ENCODE peak calls at places on chromosomes 1 and 21, in six cellular contexts. One of them, this sample, is unnamed.

GRCh38 chr1:21594935-21595897 is 73.9 kb downstream of the RAP1GAP start:
- DNase-seq in IMR-90: peak
- DNase-seq in mesenchymal stem cell: peak
- DNase-seq in neuronal stem cell: peak
- DNase-seq in H1: no peak
- DNase-seq in H9: peak
- DNase-seq in this sample: peak

GRCh38 chr1:88684482-88685238 is 587 bp downstream of the PKN2 start:
- DNase-seq in IMR-90: peak
- DNase-seq in H9: peak
- DNase-seq in neuronal stem cell: peak
- DNase-seq in H1: peak
- DNase-seq in mesenchymal stem cell: peak
- DNase-seq in this sample: peak

GRCh38 chr1:113459279-113459678 is 69.0 kb downstream of the MAGI3 start:
- DNase-seq in H9: no peak
- DNase-seq in mesenchymal stem cell: no peak
- DNase-seq in neuronal stem cell: no peak
- DNase-seq in IMR-90: no peak
- DNase-seq in H1: no peak
- DNase-seq in this sample: no peak

GRCh38 chr1:25033828-25034451 is 103.9 kb upstream of the RUNX3 start:
- DNase-seq in H9: no peak
- DNase-seq in IMR-90: no peak
- DNase-seq in mesenchymal stem cell: no peak
- DNase-seq in H1: no peak
- DNase-seq in neuronal stem cell: no peak
- DNase-seq in this sample: peak

GRCh38 chr1:228464487-228464983 is 22.6 kb upstream of the RNF187 start:
- DNase-seq in neuronal stem cell: peak
- DNase-seq in IMR-90: peak
- DNase-seq in H1: no peak
- DNase-seq in H9: peak
- DNase-seq in mesenchymal stem cell: peak
- DNase-seq in this sample: no peak

GRCh38 chr21:21997390-21998333 is 999.5 kb downstream of the NCAM2 start:
- DNase-seq in mesenchymal stem cell: no peak
- DNase-seq in IMR-90: no peak
- DNase-seq in H9: no peak
- DNase-seq in H1: no peak
- DNase-seq in neuronal stem cell: no peak
- DNase-seq in this sample: peak

GRCh38 chr1:109825774-109826173 is 62.1 kb upstream of the EPS8L3 start:
- DNase-seq in IMR-90: no peak
- DNase-seq in H9: no peak
- DNase-seq in neuronal stem cell: no peak
- DNase-seq in H1: no peak
- DNase-seq in mesenchymal stem cell: no peak
- DNase-seq in this sample: no peak

GRCh38 chr1:217717959-217718358 is 86.8 kb downstream of the SPATA17 start:
- DNase-seq in H1: no peak
- DNase-seq in neuronal stem cell: no peak
- DNase-seq in IMR-90: no peak
- DNase-seq in H9: no peak
- DNase-seq in mesenchymal stem cell: no peak
- DNase-seq in this sample: peak

GRCh38 chr1:18556364-18556763 is 74.3 kb upstream of the PAX7 start:
- DNase-seq in neuronal stem cell: no peak
- DNase-seq in H1: no peak
- DNase-seq in mesenchymal stem cell: no peak
- DNase-seq in IMR-90: peak
- DNase-seq in H9: no peak
- DNase-seq in this sample: peak

GRCh38 chr1:89987170-89987819 is 7.6 kb upstream of the ZNF326 start:
- DNase-seq in mesenchymal stem cell: peak
- DNase-seq in H9: peak
- DNase-seq in IMR-90: peak
- DNase-seq in neuronal stem cell: peak
- DNase-seq in H1: no peak
- DNase-seq in this sample: peak

GRCh38 chr1:85330206-85330605 is 53.8 kb upstream of the BCL10 start:
- DNase-seq in IMR-90: peak
- DNase-seq in H1: no peak
- DNase-seq in mesenchymal stem cell: peak
- DNase-seq in neuronal stem cell: no peak
- DNase-seq in H9: no peak
- DNase-seq in this sample: peak

GRCh38 chr1:111719561-111720239 is 19.5 kb downstream of the INKA2 start:
- DNase-seq in H1: no peak
- DNase-seq in IMR-90: no peak
- DNase-seq in neuronal stem cell: no peak
- DNase-seq in H9: no peak
- DNase-seq in mesenchymal stem cell: no peak
- DNase-seq in this sample: no peak

GRCh38 chr1:207298666-207299065 is 22.8 kb upstream of the CD55 start:
- DNase-seq in H1: no peak
- DNase-seq in IMR-90: peak
- DNase-seq in neuronal stem cell: no peak
- DNase-seq in H9: no peak
- DNase-seq in mesenchymal stem cell: no peak
- DNase-seq in this sample: no peak

GRCh38 chr1:56644064-56644940 is 812 bp upstream of the PRKAA2 start:
- DNase-seq in H9: no peak
- DNase-seq in mesenchymal stem cell: peak
- DNase-seq in neuronal stem cell: no peak
- DNase-seq in H1: no peak
- DNase-seq in IMR-90: peak
- DNase-seq in this sample: peak

GRCh38 chr1:109759513-109760334 is 4.0 kb downstream of the EPS8L3 start:
- DNase-seq in neuronal stem cell: no peak
- DNase-seq in mesenchymal stem cell: no peak
- DNase-seq in H1: no peak
- DNase-seq in IMR-90: no peak
- DNase-seq in H9: no peak
- DNase-seq in this sample: no peak

GRCh38 chr1:201709564-201710295 is 119.2 kb upstream of the IPO9 start:
- DNase-seq in H9: peak
- DNase-seq in neuronal stem cell: no peak
- DNase-seq in IMR-90: peak
- DNase-seq in H1: peak
- DNase-seq in mesenchymal stem cell: peak
- DNase-seq in this sample: peak

GRCh38 chr1:31376374-31377134 is 3.7 kb upstream of the FABP3 start:
- DNase-seq in H1: no peak
- DNase-seq in mesenchymal stem cell: peak
- DNase-seq in neuronal stem cell: peak
- DNase-seq in IMR-90: peak
- DNase-seq in H9: peak
- DNase-seq in this sample: peak

GRCh38 chr1:45677751-45678245 is 8.5 kb downstream of the GPBP1L1 start:
- DNase-seq in H1: no peak
- DNase-seq in mesenchymal stem cell: no peak
- DNase-seq in IMR-90: no peak
- DNase-seq in neuronal stem cell: no peak
- DNase-seq in H9: no peak
- DNase-seq in this sample: no peak

GRCh38 chr1:185369786-185370185 is 52.7 kb upstream of the IVNS1ABP start:
- DNase-seq in neuronal stem cell: no peak
- DNase-seq in IMR-90: no peak
- DNase-seq in mesenchymal stem cell: no peak
- DNase-seq in H9: no peak
- DNase-seq in H1: no peak
- DNase-seq in this sample: no peak

GRCh38 chr1:178278135-178278534 is 184.2 kb downstream of the RASAL2 start:
- DNase-seq in H9: no peak
- DNase-seq in neuronal stem cell: no peak
- DNase-seq in IMR-90: no peak
- DNase-seq in H1: no peak
- DNase-seq in mesenchymal stem cell: peak
- DNase-seq in this sample: peak

GRCh38 chr1:109643385-109644230 is 12.3 kb upstream of the GSTM4 start:
- DNase-seq in mesenchymal stem cell: peak
- DNase-seq in neuronal stem cell: peak
- DNase-seq in H9: peak
- DNase-seq in H1: peak
- DNase-seq in IMR-90: peak
- DNase-seq in this sample: peak

GRCh38 chr1:42035205-42035829 is 116.6 kb upstream of the HIVEP3 start:
- DNase-seq in IMR-90: peak
- DNase-seq in neuronal stem cell: peak
- DNase-seq in mesenchymal stem cell: peak
- DNase-seq in H9: peak
- DNase-seq in H1: peak
- DNase-seq in this sample: peak

GRCh38 chr1:233912447-233912846 is 8.0 kb downstream of the SLC35F3 start:
- DNase-seq in neuronal stem cell: no peak
- DNase-seq in IMR-90: no peak
- DNase-seq in mesenchymal stem cell: no peak
- DNase-seq in H9: no peak
- DNase-seq in H1: no peak
- DNase-seq in this sample: no peak
- H3K14ac ChIP-seq in neuronal stem cell: no peak
- H3K14ac ChIP-seq in IMR-90: no peak
- H3K14ac ChIP-seq in mesenchymal stem cell: no peak
- H3K14ac ChIP-seq in H9: no peak
- H3K14ac ChIP-seq in H1: no peak
- H3K14ac ChIP-seq in this sample: no peak

GRCh38 chr1:154329551-154330131 is 4.3 kb downstream of the ATP8B2 start:
- DNase-seq in mesenchymal stem cell: no peak
- DNase-seq in H1: no peak
- DNase-seq in IMR-90: no peak
- DNase-seq in neuronal stem cell: no peak
- DNase-seq in H9: no peak
- DNase-seq in this sample: no peak
- H3K4me2 ChIP-seq in mesenchymal stem cell: peak
- H3K4me2 ChIP-seq in H1: peak
- H3K4me2 ChIP-seq in IMR-90: no peak
- H3K4me2 ChIP-seq in neuronal stem cell: no peak
- H3K4me2 ChIP-seq in H9: no peak
- H3K4me2 ChIP-seq in this sample: no peak

DNA sequence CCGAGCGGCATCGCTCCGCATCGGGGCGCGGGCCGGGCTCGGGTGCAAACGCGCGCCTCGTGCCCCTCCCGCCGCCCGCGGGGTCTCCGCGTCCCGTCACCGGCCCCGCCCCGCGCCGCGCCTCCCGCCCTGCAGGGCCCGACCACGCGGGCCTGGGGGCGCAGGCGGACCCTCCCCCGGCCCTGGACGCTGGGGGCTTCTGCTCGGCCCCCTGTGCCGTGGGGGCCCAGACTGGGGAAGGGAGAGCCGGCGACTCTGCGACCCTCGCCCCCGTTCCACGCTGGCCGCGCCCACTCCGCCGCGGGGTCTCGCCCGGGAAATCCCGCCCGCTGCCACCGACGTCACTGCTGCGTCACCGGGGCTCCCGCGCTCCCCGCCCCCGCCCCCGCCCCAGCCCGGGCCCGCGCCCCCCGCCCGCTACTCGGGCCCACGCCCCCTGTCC is at the start of gene GNG4:
- DNase-seq in H9: peak
- DNase-seq in neuronal stem cell: peak
- DNase-seq in mesenchymal stem cell: no peak
- DNase-seq in IMR-90: no peak
- DNase-seq in H1: no peak
- DNase-seq in this sample: peak
- H3K4ac ChIP-seq in H9: no peak
- H3K4ac ChIP-seq in neuronal stem cell: no peak
- H3K4ac ChIP-seq in mesenchymal stem cell: no peak
- H3K4ac ChIP-seq in IMR-90: no peak
- H3K4ac ChIP-seq in H1: no peak
- H3K4ac ChIP-seq in this sample: no peak

GRCh38 chr1:52559875-52560274 is 7.0 kb upstream of the TUT4 start:
- DNase-seq in H9: no peak
- DNase-seq in IMR-90: no peak
- DNase-seq in neuronal stem cell: no peak
- DNase-seq in H1: no peak
- DNase-seq in mesenchymal stem cell: no peak
- DNase-seq in this sample: no peak

GRCh38 chr1:52556641-52557360 is 3.9 kb upstream of the TUT4 start:
- DNase-seq in neuronal stem cell: no peak
- DNase-seq in H1: no peak
- DNase-seq in H9: no peak
- DNase-seq in IMR-90: no peak
- DNase-seq in mesenchymal stem cell: no peak
- DNase-seq in this sample: peak

GRCh38 chr1:52567943-52568342 is 15.1 kb upstream of the TUT4 start:
- DNase-seq in IMR-90: no peak
- DNase-seq in mesenchymal stem cell: no peak
- DNase-seq in neuronal stem cell: no peak
- DNase-seq in H9: no peak
- DNase-seq in H1: no peak
- DNase-seq in this sample: no peak

GRCh38 chr1:52558941-52559340 is 6.0 kb upstream of the TUT4 start:
- DNase-seq in mesenchymal stem cell: no peak
- DNase-seq in IMR-90: no peak
- DNase-seq in H9: no peak
- DNase-seq in neuronal stem cell: no peak
- DNase-seq in H1: no peak
- DNase-seq in this sample: no peak

GRCh38 chr1:52562766-52563165 is 9.9 kb upstream of the TUT4 start:
- DNase-seq in H9: no peak
- DNase-seq in mesenchymal stem cell: no peak
- DNase-seq in IMR-90: no peak
- DNase-seq in neuronal stem cell: no peak
- DNase-seq in H1: no peak
- DNase-seq in this sample: no peak
- H3K14ac ChIP-seq in H9: no peak
- H3K14ac ChIP-seq in mesenchymal stem cell: no peak
- H3K14ac ChIP-seq in IMR-90: no peak
- H3K14ac ChIP-seq in neuronal stem cell: no peak
- H3K14ac ChIP-seq in H1: no peak
- H3K14ac ChIP-seq in this sample: no peak

GRCh38 chr1:223242971-223243370 is 99.9 kb upstream of the TLR5 start:
- DNase-seq in H1: no peak
- DNase-seq in mesenchymal stem cell: no peak
- DNase-seq in neuronal stem cell: no peak
- DNase-seq in H9: peak
- DNase-seq in IMR-90: no peak
- DNase-seq in this sample: no peak
- H3K4me2 ChIP-seq in H1: no peak
- H3K4me2 ChIP-seq in mesenchymal stem cell: no peak
- H3K4me2 ChIP-seq in neuronal stem cell: no peak
- H3K4me2 ChIP-seq in H9: no peak
- H3K4me2 ChIP-seq in IMR-90: no peak
- H3K4me2 ChIP-seq in this sample: no peak

This sample was measured in trophoblast cell.